ENCODE peak calls at places on chromosome 15, in ten cellular contexts. One of them, this sample, is unnamed.

GRCh38 chr15:27042646-27043045 is 71.7 kb downstream of the GABRG3 start:
- DNase-seq in GM13976: no peak
- DNase-seq in B cell: no peak
- DNase-seq in AG04450: no peak
- DNase-seq in pancreas: no peak
- DNase-seq in tibial nerve: no peak
- DNase-seq in GM20000: no peak
- DNase-seq in RWPE1: no peak
- DNase-seq in heart left ventricle: no peak
- DNase-seq in choroid plexus epithelial cell: no peak
- DNase-seq in this sample: no peak

GRCh38 chr15:81400640-81401236 is 26.7 kb upstream of the TMC3 start:
- DNase-seq in GM13976: peak
- DNase-seq in B cell: peak
- DNase-seq in AG04450: peak
- DNase-seq in pancreas: no peak
- DNase-seq in tibial nerve: no peak
- DNase-seq in GM20000: peak
- DNase-seq in RWPE1: peak
- DNase-seq in heart left ventricle: no peak
- DNase-seq in choroid plexus epithelial cell: peak
- DNase-seq in this sample: peak

GRCh38 chr15:85532689-85533088 is 152.3 kb downstream of the AKAP13 start:
- DNase-seq in GM13976: no peak
- DNase-seq in B cell: no peak
- DNase-seq in AG04450: no peak
- DNase-seq in pancreas: peak
- DNase-seq in tibial nerve: no peak
- DNase-seq in GM20000: no peak
- DNase-seq in RWPE1: no peak
- DNase-seq in heart left ventricle: peak
- DNase-seq in choroid plexus epithelial cell: no peak
- DNase-seq in this sample: no peak

GRCh38 chr15:69009353-69009752 is 5.1 kb upstream of the NOX5 start:
- DNase-seq in GM13976: no peak
- DNase-seq in B cell: no peak
- DNase-seq in AG04450: no peak
- DNase-seq in pancreas: no peak
- DNase-seq in tibial nerve: no peak
- DNase-seq in GM20000: no peak
- DNase-seq in RWPE1: no peak
- DNase-seq in heart left ventricle: no peak
- DNase-seq in choroid plexus epithelial cell: no peak
- DNase-seq in this sample: no peak

GRCh38 chr15:49628379-49628778 is 7.5 kb downstream of the DTWD1 start:
- DNase-seq in GM13976: no peak
- DNase-seq in B cell: no peak
- DNase-seq in AG04450: no peak
- DNase-seq in pancreas: no peak
- DNase-seq in tibial nerve: no peak
- DNase-seq in GM20000: no peak
- DNase-seq in RWPE1: no peak
- DNase-seq in heart left ventricle: no peak
- DNase-seq in choroid plexus epithelial cell: no peak
- DNase-seq in this sample: no peak

GRCh38 chr15:60392601-60392985 is 5.2 kb downstream of the ANXA2 start:
- DNase-seq in GM13976: no peak
- DNase-seq in B cell: no peak
- DNase-seq in AG04450: no peak
- DNase-seq in pancreas: no peak
- DNase-seq in tibial nerve: no peak
- DNase-seq in GM20000: peak
- DNase-seq in RWPE1: peak
- DNase-seq in heart left ventricle: no peak
- DNase-seq in choroid plexus epithelial cell: peak
- DNase-seq in this sample: no peak

GRCh38 chr15:64507293-64507802 is 47.0 kb downstream of the ZNF609 start:
- DNase-seq in GM13976: peak
- DNase-seq in B cell: peak
- DNase-seq in AG04450: peak
- DNase-seq in pancreas: peak
- DNase-seq in tibial nerve: peak
- DNase-seq in GM20000: peak
- DNase-seq in RWPE1: no peak
- DNase-seq in heart left ventricle: peak
- DNase-seq in choroid plexus epithelial cell: peak
- DNase-seq in this sample: peak

GRCh38 chr15:100565591-100565990 is 36.4 kb downstream of the LINS1 start:
- DNase-seq in GM13976: no peak
- DNase-seq in B cell: no peak
- DNase-seq in AG04450: no peak
- DNase-seq in pancreas: no peak
- DNase-seq in tibial nerve: no peak
- DNase-seq in GM20000: no peak
- DNase-seq in RWPE1: peak
- DNase-seq in heart left ventricle: no peak
- DNase-seq in choroid plexus epithelial cell: no peak
- DNase-seq in this sample: no peak

GRCh38 chr15:62888628-62889027 is 153.9 kb upstream of the TPM1 start:
- DNase-seq in GM13976: no peak
- DNase-seq in B cell: no peak
- DNase-seq in AG04450: no peak
- DNase-seq in pancreas: no peak
- DNase-seq in tibial nerve: no peak
- DNase-seq in GM20000: no peak
- DNase-seq in RWPE1: no peak
- DNase-seq in heart left ventricle: no peak
- DNase-seq in choroid plexus epithelial cell: no peak
- DNase-seq in this sample: no peak

GRCh38 chr15:32104061-32104980 is 74.0 kb downstream of the CHRNA7 start:
- DNase-seq in GM13976: no peak
- DNase-seq in B cell: no peak
- DNase-seq in AG04450: no peak
- DNase-seq in pancreas: no peak
- DNase-seq in tibial nerve: no peak
- DNase-seq in GM20000: no peak
- DNase-seq in RWPE1: no peak
- DNase-seq in heart left ventricle: no peak
- DNase-seq in choroid plexus epithelial cell: no peak
- DNase-seq in this sample: no peak

GRCh38 chr15:71844916-71845315 is 34.6 kb downstream of the NR2E3 start:
- DNase-seq in GM13976: no peak
- DNase-seq in B cell: no peak
- DNase-seq in AG04450: no peak
- DNase-seq in pancreas: no peak
- DNase-seq in tibial nerve: no peak
- DNase-seq in GM20000: no peak
- DNase-seq in RWPE1: no peak
- DNase-seq in heart left ventricle: no peak
- DNase-seq in choroid plexus epithelial cell: no peak
- DNase-seq in this sample: no peak

DNA sequence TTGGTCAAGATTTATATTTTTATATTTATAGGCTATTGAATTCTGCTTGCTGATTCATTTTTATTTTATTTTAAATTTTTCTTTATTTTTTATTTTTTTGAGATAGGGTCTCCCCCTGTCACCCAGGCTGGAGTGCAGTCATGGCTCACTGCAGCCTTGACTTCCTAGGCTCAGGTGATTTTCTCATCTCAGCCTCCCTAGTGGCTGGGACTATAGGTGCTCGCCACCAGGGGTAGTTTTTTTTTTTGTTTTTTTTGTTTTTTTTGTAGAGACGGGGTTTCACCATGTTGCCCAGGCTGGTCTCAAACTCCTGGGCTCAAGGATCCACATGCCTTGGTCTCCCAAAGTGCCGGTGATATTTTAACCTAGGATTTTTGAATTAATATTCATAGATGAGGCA is 31.2 kb downstream of the NR2E3 start:
- DNase-seq in GM13976: no peak
- DNase-seq in B cell: no peak
- DNase-seq in AG04450: no peak
- DNase-seq in pancreas: no peak
- DNase-seq in tibial nerve: no peak
- DNase-seq in GM20000: no peak
- DNase-seq in RWPE1: no peak
- DNase-seq in heart left ventricle: no peak
- DNase-seq in choroid plexus epithelial cell: no peak
- DNase-seq in this sample: no peak
- TF ChIP-seq CTCF in GM13976: no peak
- TF ChIP-seq CTCF in B cell: no peak
- TF ChIP-seq CTCF in AG04450: no peak
- TF ChIP-seq CTCF in pancreas: no peak
- TF ChIP-seq CTCF in tibial nerve: no peak
- TF ChIP-seq CTCF in GM20000: no peak
- TF ChIP-seq CTCF in RWPE1: no peak
- TF ChIP-seq CTCF in heart left ventricle: no peak
- TF ChIP-seq CTCF in choroid plexus epithelial cell: no peak
- TF ChIP-seq CTCF in this sample: no peak

GRCh38 chr15:39554746-39555387 is 26.0 kb upstream of the THBS1 start:
- DNase-seq in GM13976: no peak
- DNase-seq in B cell: no peak
- DNase-seq in AG04450: no peak
- DNase-seq in pancreas: no peak
- DNase-seq in tibial nerve: no peak
- DNase-seq in GM20000: no peak
- DNase-seq in RWPE1: no peak
- DNase-seq in heart left ventricle: no peak
- DNase-seq in choroid plexus epithelial cell: peak
- DNase-seq in this sample: no peak

GRCh38 chr15:39556461-39556860 is 24.4 kb upstream of the THBS1 start:
- DNase-seq in GM13976: no peak
- DNase-seq in B cell: no peak
- DNase-seq in AG04450: peak
- DNase-seq in pancreas: no peak
- DNase-seq in tibial nerve: no peak
- DNase-seq in GM20000: no peak
- DNase-seq in RWPE1: peak
- DNase-seq in heart left ventricle: no peak
- DNase-seq in choroid plexus epithelial cell: no peak
- DNase-seq in this sample: no peak

GRCh38 chr15:39558421-39558820 is 22.5 kb upstream of the THBS1 start:
- DNase-seq in GM13976: no peak
- DNase-seq in B cell: no peak
- DNase-seq in AG04450: no peak
- DNase-seq in pancreas: no peak
- DNase-seq in tibial nerve: no peak
- DNase-seq in GM20000: no peak
- DNase-seq in RWPE1: no peak
- DNase-seq in heart left ventricle: no peak
- DNase-seq in choroid plexus epithelial cell: no peak
- DNase-seq in this sample: no peak

GRCh38 chr15:39553947-39554731 is 26.7 kb upstream of the THBS1 start:
- DNase-seq in GM13976: no peak
- DNase-seq in B cell: no peak
- DNase-seq in AG04450: no peak
- DNase-seq in pancreas: no peak
- DNase-seq in tibial nerve: no peak
- DNase-seq in GM20000: no peak
- DNase-seq in RWPE1: no peak
- DNase-seq in heart left ventricle: no peak
- DNase-seq in choroid plexus epithelial cell: no peak
- DNase-seq in this sample: peak

GRCh38 chr15:39555885-39556284 is 25.0 kb upstream of the THBS1 start:
- DNase-seq in GM13976: no peak
- DNase-seq in B cell: no peak
- DNase-seq in AG04450: no peak
- DNase-seq in pancreas: no peak
- DNase-seq in tibial nerve: no peak
- DNase-seq in GM20000: no peak
- DNase-seq in RWPE1: no peak
- DNase-seq in heart left ventricle: no peak
- DNase-seq in choroid plexus epithelial cell: peak
- DNase-seq in this sample: no peak
- TF ChIP-seq CTCF in GM13976: no peak
- TF ChIP-seq CTCF in B cell: no peak
- TF ChIP-seq CTCF in AG04450: peak
- TF ChIP-seq CTCF in pancreas: no peak
- TF ChIP-seq CTCF in tibial nerve: no peak
- TF ChIP-seq CTCF in GM20000: no peak
- TF ChIP-seq CTCF in RWPE1: no peak
- TF ChIP-seq CTCF in heart left ventricle: no peak
- TF ChIP-seq CTCF in choroid plexus epithelial cell: peak
- TF ChIP-seq CTCF in this sample: no peak

GRCh38 chr15:89662893-89663673 is 7.8 kb upstream of the KIF7 start:
- DNase-seq in GM13976: no peak
- DNase-seq in B cell: no peak
- DNase-seq in AG04450: peak
- DNase-seq in pancreas: no peak
- DNase-seq in tibial nerve: peak
- DNase-seq in GM20000: peak
- DNase-seq in RWPE1: peak
- DNase-seq in heart left ventricle: peak
- DNase-seq in choroid plexus epithelial cell: peak
- DNase-seq in this sample: no peak
- TF ChIP-seq CTCF in GM13976: no peak
- TF ChIP-seq CTCF in B cell: no peak
- TF ChIP-seq CTCF in AG04450: peak
- TF ChIP-seq CTCF in pancreas: no peak
- TF ChIP-seq CTCF in tibial nerve: no peak
- TF ChIP-seq CTCF in GM20000: no peak
- TF ChIP-seq CTCF in RWPE1: no peak
- TF ChIP-seq CTCF in heart left ventricle: no peak
- TF ChIP-seq CTCF in choroid plexus epithelial cell: no peak
- TF ChIP-seq CTCF in this sample: no peak

GRCh38 chr15:35196273-35196672 is 111.2 kb upstream of the NANOGP8 start:
- DNase-seq in GM13976: no peak
- DNase-seq in B cell: no peak
- DNase-seq in AG04450: no peak
- DNase-seq in pancreas: no peak
- DNase-seq in tibial nerve: no peak
- DNase-seq in GM20000: no peak
- DNase-seq in RWPE1: no peak
- DNase-seq in heart left ventricle: no peak
- DNase-seq in choroid plexus epithelial cell: no peak
- DNase-seq in this sample: no peak

GRCh38 chr15:35195031-35195430 is 109.9 kb upstream of the NANOGP8 start:
- DNase-seq in GM13976: no peak
- DNase-seq in B cell: no peak
- DNase-seq in AG04450: no peak
- DNase-seq in pancreas: no peak
- DNase-seq in tibial nerve: no peak
- DNase-seq in GM20000: no peak
- DNase-seq in RWPE1: no peak
- DNase-seq in heart left ventricle: no peak
- DNase-seq in choroid plexus epithelial cell: no peak
- DNase-seq in this sample: no peak

GRCh38 chr15:35191783-35192182 is 106.7 kb upstream of the NANOGP8 start:
- DNase-seq in GM13976: no peak
- DNase-seq in B cell: no peak
- DNase-seq in AG04450: no peak
- DNase-seq in pancreas: no peak
- DNase-seq in tibial nerve: no peak
- DNase-seq in GM20000: no peak
- DNase-seq in RWPE1: no peak
- DNase-seq in heart left ventricle: no peak
- DNase-seq in choroid plexus epithelial cell: no peak
- DNase-seq in this sample: no peak

GRCh38 chr15:35194296-35194695 is 109.2 kb upstream of the NANOGP8 start:
- DNase-seq in GM13976: no peak
- DNase-seq in B cell: no peak
- DNase-seq in AG04450: no peak
- DNase-seq in pancreas: no peak
- DNase-seq in tibial nerve: no peak
- DNase-seq in GM20000: no peak
- DNase-seq in RWPE1: no peak
- DNase-seq in heart left ventricle: no peak
- DNase-seq in choroid plexus epithelial cell: peak
- DNase-seq in this sample: no peak

GRCh38 chr15:35195649-35196048 is 110.6 kb upstream of the NANOGP8 start:
- DNase-seq in GM13976: no peak
- DNase-seq in B cell: no peak
- DNase-seq in AG04450: no peak
- DNase-seq in pancreas: no peak
- DNase-seq in tibial nerve: no peak
- DNase-seq in GM20000: no peak
- DNase-seq in RWPE1: no peak
- DNase-seq in heart left ventricle: no peak
- DNase-seq in choroid plexus epithelial cell: no peak
- DNase-seq in this sample: no peak
- TF ChIP-seq CTCF in GM13976: no peak
- TF ChIP-seq CTCF in B cell: no peak
- TF ChIP-seq CTCF in AG04450: no peak
- TF ChIP-seq CTCF in pancreas: no peak
- TF ChIP-seq CTCF in tibial nerve: no peak
- TF ChIP-seq CTCF in GM20000: no peak
- TF ChIP-seq CTCF in RWPE1: no peak
- TF ChIP-seq CTCF in heart left ventricle: no peak
- TF ChIP-seq CTCF in choroid plexus epithelial cell: no peak
- TF ChIP-seq CTCF in this sample: no peak